ENCODE peak calls at places on chromosomes 5 and 9, in seven cellular contexts. X is B cell; F is epithelial cell of esophagus; H is activated T-cell treated with anti-CD3 and anti-CD28 coated beads, Interleukin-2, amount 50 U/mL, for 48 hours; B is effector memory CD8-positive, alpha-beta T cell; R is AML-193; W is fibroblast of pulmonary artery. I is an unnamed sample.

GRCh38 chr9:99025616-99026270 is 79.2 kb upstream of the TGFBR1 start:
- DNase-seq in X (no peak), F (no peak), H (no peak), B (no peak), R (no peak), W (no peak), I (no peak)

GRCh38 chr5:77322406-77322805 is 111.9 kb downstream of the PDE8B start:
- DNase-seq in X (no peak), F (no peak), H (no peak), B (no peak), R (no peak), W (no peak), I (no peak)

GRCh38 chr9:137277329-137278041 is at the start of gene TOR4A:
- DNase-seq in X (peak), F (peak), H (peak), B (no peak), R (peak), W (peak), I (peak)

GRCh38 chr9:137989156-137989555 is 111.6 kb downstream of the CACNA1B start:
- DNase-seq in X (no peak), F (no peak), H (no peak), B (no peak), R (no peak), W (no peak), I (no peak)

GRCh38 chr5:53601570-53601969 is 41.1 kb downstream of the NDUFS4 start:
- DNase-seq in X (no peak), F (peak), H (no peak), B (no peak), R (no peak), W (peak), I (no peak)

GRCh38 chr9:121529237-121529987 is 29.8 kb upstream of the GGTA1 start:
- DNase-seq in X (no peak), F (peak), H (no peak), B (no peak), R (no peak), W (peak), I (no peak)

GRCh38 chr5:59164041-59164830 is 581.4 kb downstream of the RAB3C start:
- DNase-seq in X (no peak), F (no peak), H (no peak), B (no peak), R (no peak), W (no peak), I (no peak)

GRCh38 chr5:128082551-128083032 is 974 bp upstream of the SLC12A2 start:
- DNase-seq in X (no peak), F (no peak), H (no peak), B (no peak), R (peak), W (no peak), I (no peak)

GRCh38 chr5:14706615-14707021 is 42.1 kb downstream of the OTULIN start:
- DNase-seq in X (no peak), F (no peak), H (peak), B (peak), R (no peak), W (peak), I (no peak)

GRCh38 chr5:131382407-131383395 is 118.8 kb downstream of the CDC42SE2 start:
- DNase-seq in X (peak), F (peak), H (no peak), B (peak), R (peak), W (peak), I (peak)

GRCh38 chr9:95165004-95165403 is 152.5 kb downstream of the FANCC start:
- DNase-seq in X (no peak), F (no peak), H (no peak), B (no peak), R (no peak), W (no peak), I (no peak)

GRCh38 chr5:172444110-172444510 is 10.2 kb downstream of the SH3PXD2B start:
- DNase-seq in X (no peak), F (peak), H (no peak), B (no peak), R (no peak), W (peak), I (no peak)

GRCh38 chr5:54103871-54104270 is 206.5 kb downstream of the ARL15 start:
- DNase-seq in X (no peak), F (no peak), H (no peak), B (no peak), R (no peak), W (no peak), I (no peak)

GRCh38 chr5:6757414-6757969 is 44.3 kb downstream of the TENT4A start:
- DNase-seq in X (no peak), F (no peak), H (no peak), B (no peak), R (no peak), W (no peak), I (no peak)

GRCh38 chr5:2996248-2996647 is 244.8 kb upstream of the IRX2 start:
- DNase-seq in X (no peak), F (no peak), H (no peak), B (no peak), R (no peak), W (no peak), I (no peak)

GRCh38 chr5:137954131-137954879 is 65.0 kb downstream of the PKD2L2 start:
- DNase-seq in X (no peak), F (peak), H (no peak), B (no peak), R (no peak), W (peak), I (no peak)

GRCh38 chr5:154840435-154841272 is 9.7 kb downstream of the FAXDC2 start:
- DNase-seq in X (no peak), F (no peak), H (no peak), B (no peak), R (no peak), W (no peak), I (no peak)

GRCh38 chr5:120464627-120465280 is 654 bp downstream of the PRR16 start:
- DNase-seq in X (peak), F (peak), H (peak), B (no peak), R (no peak), W (no peak), I (no peak)

GRCh38 chr5:95543017-95543705 is 11.6 kb downstream of the SKIC3 start:
- DNase-seq in X (no peak), F (no peak), H (no peak), B (no peak), R (no peak), W (peak), I (no peak)

GRCh38 chr5:67679184-67679855 is 482.7 kb upstream of the CD180 start:
- DNase-seq in X (no peak), F (no peak), H (no peak), B (no peak), R (no peak), W (no peak), I (no peak)

GRCh38 chr9:33435821-33436277 is 11.5 kb downstream of the AQP3 start:
- DNase-seq in X (no peak), F (no peak), H (no peak), B (no peak), R (no peak), W (no peak), I (no peak)

GRCh38 chr5:178114325-178115135 is 1.2 kb downstream of the N4BP3 start:
- DNase-seq in X (peak), F (no peak), H (peak), B (peak), R (no peak), W (no peak), I (no peak)

GRCh38 chr9:2017459-2018161 is 2.5 kb downstream of the SMARCA2 start:
- DNase-seq in X (peak), F (peak), H (peak), B (peak), R (peak), W (peak), I (peak)

GRCh38 chr9:127660886-127661285 is 45.9 kb upstream of the CFAP157 start:
- DNase-seq in X (no peak), F (no peak), H (no peak), B (no peak), R (no peak), W (no peak), I (no peak)